ENCODE peak calls at places on chromosome 22, in eight cellular contexts. I is AG04450, O is A673, W is sigmoid colon, C is mucosa of descending colon, E is cardiac fibroblast, F is foreskin fibroblast, Z is A549. S is an unnamed sample.
A peak's percentile ranks its signal among the peaks of the same experiment; 100 is the strongest.

GRCh38 chr22:49011379-49011768 is 816.3 kb downstream of the BRD1 start:
- DNase-seq in C (no peak), W (peak; percentile 25), F (no peak), O (no peak), I (no peak), E (no peak), Z (no peak), S (no peak)

GRCh38 chr22:31490496-31490925 is 869 bp upstream of the EIF4ENIF1 start:
- DNase-seq in E (peak; percentile 71), C (peak; percentile 60), Z (peak; percentile 37), W (peak; percentile 77), I (peak; percentile 36), O (peak; percentile 66), F (peak; percentile 68), S (peak; percentile 80)

GRCh38 chr22:24599514-24599913 is 3.5 kb upstream of the GGT1 start:
- DNase-seq in I (no peak), F (no peak), O (no peak), W (peak; percentile 57), C (no peak), Z (no peak), E (no peak), S (no peak)

GRCh38 chr22:28052818-28053217 is 133.8 kb upstream of the PITPNB start:
- DNase-seq in W (no peak), C (no peak), I (no peak), F (no peak), E (no peak), O (no peak), Z (no peak), S (no peak)

GRCh38 chr22:44063462-44064371 is 39.6 kb downstream of the PARVB start:
- DNase-seq in F (no peak), W (no peak), E (no peak), I (no peak), Z (no peak), O (no peak), C (no peak), S (no peak)

GRCh38 chr22:21632931-21633330 is 371 bp downstream of the CCDC116 start:
- DNase-seq in F (no peak), O (no peak), E (no peak), C (no peak), Z (no peak), I (no peak), W (no peak), S (no peak)

GRCh38 chr22:25651332-25651731 is 86.9 kb downstream of the GRK3 start:
- DNase-seq in I (no peak), Z (no peak), O (no peak), C (no peak), F (no peak), E (no peak), W (no peak), S (no peak)

GRCh38 chr22:50529416-50530279 is at the start of gene TYMP:
- DNase-seq in O (no peak), C (peak; percentile 92), E (no peak), W (peak; percentile 86), Z (peak; percentile 45), I (no peak), F (peak; percentile 54), S (no peak)

GRCh38 chr22:21650823-21651520 is 8.9 kb downstream of the SDF2L1 start:
- DNase-seq in Z (no peak), I (no peak), F (no peak), C (no peak), O (no peak), E (no peak), W (no peak), S (no peak)

GRCh38 chr22:27617214-27617881 is 184.2 kb downstream of the MN1 start:
- DNase-seq in W (no peak), F (no peak), I (no peak), E (no peak), C (no peak), O (no peak), Z (no peak), S (no peak)

GRCh38 chr22:43481528-43482309 is 69.9 kb downstream of the MPPED1 start:
- DNase-seq in F (no peak), E (no peak), C (no peak), I (no peak), Z (no peak), W (no peak), O (no peak), S (peak; percentile 43)

GRCh38 chr22:22683668-22684361 is 39.4 kb downstream of the GGTLC2 start:
- DNase-seq in E (no peak), W (no peak), C (no peak), I (no peak), O (no peak), F (no peak), Z (no peak), S (no peak)

GRCh38 chr22:24200616-24201212 is 19.4 kb downstream of the SUSD2 start:
- DNase-seq in W (no peak), E (peak; percentile 87), F (peak; percentile 48), Z (peak; percentile 60), C (no peak), O (no peak), I (no peak), S (no peak)

GRCh38 chr22:50260801-50261614 is 475 bp downstream of the MAPK12 start:
- DNase-seq in E (peak; percentile 71), O (peak; percentile 76), W (no peak), C (no peak), Z (no peak), F (peak; percentile 59), I (no peak), S (no peak)

GRCh38 chr22:27063841-27064240 is 406.5 kb downstream of the MIAT start:
- DNase-seq in F (no peak), C (no peak), E (no peak), O (no peak), I (no peak), W (no peak), Z (no peak), S (no peak)

GRCh38 chr22:23678133-23678532 is 12.7 kb upstream of the RGL4 start:
- DNase-seq in I (no peak), Z (no peak), C (no peak), W (peak; percentile 19), O (no peak), F (no peak), E (no peak), S (no peak)

GRCh38 chr22:26095271-26095956 is 73.8 kb upstream of the SEZ6L start:
- DNase-seq in C (no peak), Z (no peak), E (no peak), O (no peak), F (no peak), W (no peak), I (no peak), S (no peak)

GRCh38 chr22:49904040-49904369 is 14.2 kb downstream of the ALG12 start:
- DNase-seq in O (no peak), I (no peak), Z (no peak), F (no peak), E (no peak), C (peak; percentile 17), W (peak; percentile 56), S (no peak)

GRCh38 chr22:31350410-31350863 is 4.3 kb upstream of the PATZ1 start:
- DNase-seq in I (no peak), W (no peak), O (peak; percentile 38), Z (peak; percentile 27), E (peak; percentile 22), F (no peak), C (peak; percentile 30), S (no peak)

GRCh38 chr22:17946691-17947367 is 77.5 kb downstream of the MICAL3 start:
- DNase-seq in F (no peak), C (no peak), I (no peak), O (no peak), E (no peak), W (peak; percentile 52), Z (no peak), S (no peak)
- H3K4me3 ChIP-seq in F (no peak overlapping the region), C (no peak overlapping the region), I (no peak overlapping the region), O (no peak overlapping the region), E (no peak overlapping the region), W (no peak overlapping the region), Z (no peak overlapping the region), S (no peak overlapping the region)

GRCh38 chr22:46956498-46957215 is 194.2 kb downstream of the TBC1D22A start:
- DNase-seq in O (no peak), F (no peak), E (no peak), I (no peak), C (no peak), W (peak; percentile 47), Z (no peak), S (no peak)
- H3K4me3 ChIP-seq in O (no peak overlapping the region), F (no peak overlapping the region), E (no peak overlapping the region), I (no peak overlapping the region), C (no peak overlapping the region), W (no peak overlapping the region), Z (no peak overlapping the region), S (no peak overlapping the region)

GRCh38 chr22:40633036-40633435 is 3.5 kb downstream of the MRTFA start:
- DNase-seq in O (no peak), I (no peak), F (no peak), E (no peak), C (no peak), W (no peak), Z (no peak), S (no peak)

GRCh38 chr22:40635940-40636379 is 559 bp downstream of the MRTFA start:
- DNase-seq in Z (no peak), O (no peak), I (no peak), C (no peak), F (no peak), W (peak; percentile 71), E (no peak), S (no peak)

GRCh38 chr22:40636380-40637180 is at the start of gene MRTFA:
- DNase-seq in E (peak; percentile 100), Z (peak; percentile 76), I (peak; percentile 99), F (peak; percentile 100), C (peak; percentile 100), W (peak; percentile 100), O (peak; percentile 100), S (peak; percentile 99)

GRCh38 chr22:40635008-40635939 is 1.2 kb downstream of the MRTFA start:
- DNase-seq in E (peak; percentile 52), I (no peak), W (peak; percentile 78), C (no peak), O (no peak), F (no peak), Z (no peak), S (no peak)

DNA sequence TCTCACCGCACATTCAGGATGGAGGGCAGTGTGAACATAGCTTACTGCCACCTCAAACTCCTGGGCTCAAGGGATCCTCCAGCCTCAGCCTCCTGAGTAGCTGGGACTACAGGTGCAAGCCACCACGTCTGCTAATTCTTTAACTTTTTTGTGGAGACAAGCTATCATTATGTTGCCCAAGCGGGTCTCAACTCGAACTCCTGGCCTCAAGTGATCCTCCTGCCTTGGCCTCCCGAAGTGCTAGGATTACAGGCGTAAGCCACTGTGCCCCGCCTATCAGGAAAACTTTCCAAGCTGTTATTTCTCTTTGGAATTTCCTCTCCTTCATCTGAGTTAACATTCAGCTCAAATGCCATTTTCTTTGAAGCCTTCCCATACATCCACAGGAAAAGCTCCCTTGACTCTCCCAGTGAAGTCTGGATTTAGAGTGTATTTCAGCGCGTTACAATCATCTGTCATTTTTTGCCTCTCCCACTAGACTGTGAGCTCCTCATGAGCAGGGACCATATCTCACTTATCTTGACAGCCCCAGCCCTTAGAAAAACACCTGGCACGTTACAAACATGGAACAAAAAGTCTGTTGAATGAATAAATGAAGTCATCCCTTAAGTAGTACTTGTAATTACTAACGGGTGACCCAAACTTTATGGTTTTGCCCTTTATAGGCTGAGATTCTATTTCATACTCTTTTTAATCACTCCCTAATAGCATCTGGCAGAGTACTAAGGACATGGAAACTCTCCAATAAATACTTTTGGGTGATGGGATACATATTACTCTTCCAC is 2.2 kb downstream of the MRTFA start:
- DNase-seq in I (no peak), E (no peak), O (no peak), W (peak; percentile 24), C (no peak), F (no peak), Z (no peak), S (no peak)
- H3K4me3 ChIP-seq in I (peak overlapping the region; percentile 84), E (no peak overlapping the region), O (peak overlapping the region; percentile 96), W (peak overlapping the region; percentile 95), C (no peak overlapping the region), F (peak overlapping the region; percentile 84), Z (peak overlapping the region; percentile 98), S (no peak overlapping the region)

GRCh38 chr22:46028069-46028991 is 51.4 kb upstream of the WNT7B start:
- DNase-seq in C (peak; percentile 41), W (peak; percentile 61), F (no peak), Z (no peak), E (no peak), O (no peak), I (no peak), S (no peak)
- H3K4me3 ChIP-seq in C (no peak overlapping the region), W (peak overlapping the region; percentile 60), F (no peak overlapping the region), Z (no peak overlapping the region), E (no peak overlapping the region), O (no peak overlapping the region), I (no peak overlapping the region), S (no peak overlapping the region)

S was measured in Jurkat, Clone E6-1.